ENCODE peak calls at places on chromosomes 11 and 22, in six cellular contexts. One of them, this sample, is unnamed.

GRCh38 chr11:66768088-66768521 is 39.1 kb upstream of the SPTBN2 start:
- DNase-seq in heart right ventricle: no peak
- DNase-seq in brain microvascular endothelial cell: peak; percentile 80
- DNase-seq in NCI-H1417: no peak
- DNase-seq in AG09309: no peak
- DNase-seq in T follicular helper cell: no peak
- DNase-seq in this sample: no peak

GRCh38 chr22:44412136-44412731 is 85.8 kb downstream of the RTL6 start:
- DNase-seq in NCI-H1417: no peak
- DNase-seq in AG09309: no peak
- DNase-seq in brain microvascular endothelial cell: no peak
- DNase-seq in heart right ventricle: no peak
- DNase-seq in T follicular helper cell: no peak
- DNase-seq in this sample: no peak

GRCh38 chr22:23888615-23889401 is 5.4 kb upstream of the MIF start:
- DNase-seq in brain microvascular endothelial cell: peak; percentile 10
- DNase-seq in T follicular helper cell: no peak
- DNase-seq in AG09309: no peak
- DNase-seq in heart right ventricle: no peak
- DNase-seq in NCI-H1417: no peak
- DNase-seq in this sample: no peak

GRCh38 chr11:46006418-46007070 is 84.1 kb downstream of the LARGE2 start:
- DNase-seq in heart right ventricle: no peak
- DNase-seq in T follicular helper cell: no peak
- DNase-seq in AG09309: peak; percentile 55
- DNase-seq in NCI-H1417: peak; percentile 78
- DNase-seq in brain microvascular endothelial cell: peak; percentile 68
- DNase-seq in this sample: peak; percentile 28

GRCh38 chr22:26442086-26442756 is 13.2 kb downstream of the ASPHD2 start:
- DNase-seq in brain microvascular endothelial cell: no peak
- DNase-seq in NCI-H1417: no peak
- DNase-seq in T follicular helper cell: no peak
- DNase-seq in AG09309: no peak
- DNase-seq in heart right ventricle: no peak
- DNase-seq in this sample: no peak

GRCh38 chr11:103114836-103115235 is 5.6 kb downstream of the DYNC2H1 start:
- DNase-seq in heart right ventricle: no peak
- DNase-seq in NCI-H1417: no peak
- DNase-seq in T follicular helper cell: no peak
- DNase-seq in brain microvascular endothelial cell: no peak
- DNase-seq in AG09309: no peak
- DNase-seq in this sample: no peak

GRCh38 chr11:76269661-76270322 is 63.5 kb upstream of the WNT11 start:
- DNase-seq in NCI-H1417: no peak
- DNase-seq in T follicular helper cell: no peak
- DNase-seq in brain microvascular endothelial cell: no peak
- DNase-seq in AG09309: no peak
- DNase-seq in heart right ventricle: peak; percentile 39
- DNase-seq in this sample: no peak

GRCh38 chr11:117473692-117474091 is 146.0 kb downstream of the CEP164 start:
- DNase-seq in T follicular helper cell: no peak
- DNase-seq in NCI-H1417: peak; percentile 94
- DNase-seq in AG09309: no peak
- DNase-seq in heart right ventricle: no peak
- DNase-seq in brain microvascular endothelial cell: no peak
- DNase-seq in this sample: no peak

GRCh38 chr11:9815486-9816136 is 151.7 kb downstream of the SWAP70 start:
- DNase-seq in heart right ventricle: no peak
- DNase-seq in T follicular helper cell: no peak
- DNase-seq in AG09309: no peak
- DNase-seq in NCI-H1417: no peak
- DNase-seq in brain microvascular endothelial cell: peak; percentile 79
- DNase-seq in this sample: no peak

GRCh38 chr11:114110123-114110522 is 50.6 kb downstream of the ZBTB16 start:
- DNase-seq in T follicular helper cell: no peak
- DNase-seq in heart right ventricle: no peak
- DNase-seq in NCI-H1417: no peak
- DNase-seq in AG09309: no peak
- DNase-seq in brain microvascular endothelial cell: no peak
- DNase-seq in this sample: no peak